ENCODE peak calls at places on chromosome 1, in nine cellular contexts. One of them, this sample, is unnamed.

GRCh38 chr1:51044834-51045233 is 57.2 kb upstream of the C1orf185 start:
- DNase-seq in lower leg skin: no peak
- DNase-seq in stimulated activated effector memory CD8-positive, alpha-beta T cell treated with anti-CD3 and anti-CD28 coated beads, Interleukin-12 subunit alpha, Interleukin-12 subunit beta, amount 100 ng/mL, for 72 hours: no peak
- DNase-seq in H54: no peak
- DNase-seq in NCI-H2081: peak; percentile 36
- DNase-seq in testis: no peak
- DNase-seq in AG04449: no peak
- DNase-seq in CD4-positive, alpha-beta T cell: no peak
- DNase-seq in hypothalamus: no peak
- DNase-seq in this sample: no peak

GRCh38 chr1:3360646-3361257 is 93.7 kb upstream of the ARHGEF16 start:
- DNase-seq in hypothalamus: no peak
- DNase-seq in NCI-H2081: no peak
- DNase-seq in lower leg skin: no peak
- DNase-seq in H54: no peak
- DNase-seq in AG04449: no peak
- DNase-seq in testis: no peak
- DNase-seq in CD4-positive, alpha-beta T cell: no peak
- DNase-seq in stimulated activated effector memory CD8-positive, alpha-beta T cell treated with anti-CD3 and anti-CD28 coated beads, Interleukin-12 subunit alpha, Interleukin-12 subunit beta, amount 100 ng/mL, for 72 hours: no peak
- DNase-seq in this sample: no peak

GRCh38 chr1:234585333-234586055 is 24.5 kb downstream of the IRF2BP2 start:
- DNase-seq in AG04449: no peak
- DNase-seq in NCI-H2081: no peak
- DNase-seq in lower leg skin: no peak
- DNase-seq in hypothalamus: no peak
- DNase-seq in H54: no peak
- DNase-seq in stimulated activated effector memory CD8-positive, alpha-beta T cell treated with anti-CD3 and anti-CD28 coated beads, Interleukin-12 subunit alpha, Interleukin-12 subunit beta, amount 100 ng/mL, for 72 hours: no peak
- DNase-seq in testis: no peak
- DNase-seq in CD4-positive, alpha-beta T cell: no peak
- DNase-seq in this sample: no peak

GRCh38 chr1:36778773-36779172 is 255.5 kb downstream of the GRIK3 start:
- DNase-seq in CD4-positive, alpha-beta T cell: no peak
- DNase-seq in lower leg skin: no peak
- DNase-seq in stimulated activated effector memory CD8-positive, alpha-beta T cell treated with anti-CD3 and anti-CD28 coated beads, Interleukin-12 subunit alpha, Interleukin-12 subunit beta, amount 100 ng/mL, for 72 hours: no peak
- DNase-seq in H54: no peak
- DNase-seq in hypothalamus: no peak
- DNase-seq in testis: no peak
- DNase-seq in NCI-H2081: peak; percentile 81
- DNase-seq in AG04449: no peak
- DNase-seq in this sample: no peak

GRCh38 chr1:232481091-232481490 is 148.8 kb downstream of the SIPA1L2 start:
- DNase-seq in lower leg skin: no peak
- DNase-seq in testis: no peak
- DNase-seq in AG04449: no peak
- DNase-seq in stimulated activated effector memory CD8-positive, alpha-beta T cell treated with anti-CD3 and anti-CD28 coated beads, Interleukin-12 subunit alpha, Interleukin-12 subunit beta, amount 100 ng/mL, for 72 hours: no peak
- DNase-seq in NCI-H2081: no peak
- DNase-seq in hypothalamus: no peak
- DNase-seq in H54: no peak
- DNase-seq in CD4-positive, alpha-beta T cell: no peak
- DNase-seq in this sample: no peak

GRCh38 chr1:34164510-34165381 is at the start of gene CSMD2:
- DNase-seq in testis: peak; percentile 44
- DNase-seq in lower leg skin: no peak
- DNase-seq in AG04449: no peak
- DNase-seq in hypothalamus: peak; percentile 41
- DNase-seq in H54: peak; percentile 75
- DNase-seq in NCI-H2081: peak; percentile 63
- DNase-seq in CD4-positive, alpha-beta T cell: no peak
- DNase-seq in stimulated activated effector memory CD8-positive, alpha-beta T cell treated with anti-CD3 and anti-CD28 coated beads, Interleukin-12 subunit alpha, Interleukin-12 subunit beta, amount 100 ng/mL, for 72 hours: no peak
- DNase-seq in this sample: no peak

GRCh38 chr1:163141556-163141955 is 61.2 kb downstream of the RGS5 start:
- DNase-seq in hypothalamus: no peak
- DNase-seq in testis: no peak
- DNase-seq in NCI-H2081: no peak
- DNase-seq in lower leg skin: no peak
- DNase-seq in H54: no peak
- DNase-seq in CD4-positive, alpha-beta T cell: no peak
- DNase-seq in AG04449: no peak
- DNase-seq in stimulated activated effector memory CD8-positive, alpha-beta T cell treated with anti-CD3 and anti-CD28 coated beads, Interleukin-12 subunit alpha, Interleukin-12 subunit beta, amount 100 ng/mL, for 72 hours: no peak
- DNase-seq in this sample: no peak

GRCh38 chr1:199029401-199029800 is 390.6 kb downstream of the PTPRC start:
- DNase-seq in AG04449: no peak
- DNase-seq in H54: no peak
- DNase-seq in hypothalamus: no peak
- DNase-seq in lower leg skin: no peak
- DNase-seq in stimulated activated effector memory CD8-positive, alpha-beta T cell treated with anti-CD3 and anti-CD28 coated beads, Interleukin-12 subunit alpha, Interleukin-12 subunit beta, amount 100 ng/mL, for 72 hours: no peak
- DNase-seq in testis: no peak
- DNase-seq in NCI-H2081: no peak
- DNase-seq in CD4-positive, alpha-beta T cell: no peak
- DNase-seq in this sample: no peak

GRCh38 chr1:81377406-81377805 is 423.3 kb upstream of the ADGRL2 start:
- DNase-seq in lower leg skin: no peak
- DNase-seq in NCI-H2081: peak; percentile 13
- DNase-seq in testis: no peak
- DNase-seq in CD4-positive, alpha-beta T cell: no peak
- DNase-seq in H54: no peak
- DNase-seq in hypothalamus: no peak
- DNase-seq in AG04449: no peak
- DNase-seq in stimulated activated effector memory CD8-positive, alpha-beta T cell treated with anti-CD3 and anti-CD28 coated beads, Interleukin-12 subunit alpha, Interleukin-12 subunit beta, amount 100 ng/mL, for 72 hours: no peak
- DNase-seq in this sample: no peak

GRCh38 chr1:14929547-14930223 is 223.9 kb upstream of the TMEM51 start:
- DNase-seq in testis: peak; percentile 69
- DNase-seq in lower leg skin: no peak
- DNase-seq in CD4-positive, alpha-beta T cell: no peak
- DNase-seq in AG04449: no peak
- DNase-seq in hypothalamus: no peak
- DNase-seq in H54: no peak
- DNase-seq in NCI-H2081: no peak
- DNase-seq in stimulated activated effector memory CD8-positive, alpha-beta T cell treated with anti-CD3 and anti-CD28 coated beads, Interleukin-12 subunit alpha, Interleukin-12 subunit beta, amount 100 ng/mL, for 72 hours: no peak
- DNase-seq in this sample: no peak

GRCh38 chr1:185595835-185596667 is 138.1 kb upstream of the HMCN1 start:
- DNase-seq in NCI-H2081: peak; percentile 57
- DNase-seq in hypothalamus: no peak
- DNase-seq in stimulated activated effector memory CD8-positive, alpha-beta T cell treated with anti-CD3 and anti-CD28 coated beads, Interleukin-12 subunit alpha, Interleukin-12 subunit beta, amount 100 ng/mL, for 72 hours: peak; percentile 68
- DNase-seq in H54: peak; percentile 18
- DNase-seq in lower leg skin: no peak
- DNase-seq in CD4-positive, alpha-beta T cell: peak; percentile 48
- DNase-seq in testis: peak; percentile 61
- DNase-seq in AG04449: no peak
- DNase-seq in this sample: no peak

GRCh38 chr1:148264374-148265276 is 112.5 kb upstream of the NBPF11 start:
- DNase-seq in testis: peak; percentile 22
- DNase-seq in lower leg skin: no peak
- DNase-seq in NCI-H2081: peak; percentile 6
- DNase-seq in H54: no peak
- DNase-seq in CD4-positive, alpha-beta T cell: no peak
- DNase-seq in stimulated activated effector memory CD8-positive, alpha-beta T cell treated with anti-CD3 and anti-CD28 coated beads, Interleukin-12 subunit alpha, Interleukin-12 subunit beta, amount 100 ng/mL, for 72 hours: peak; percentile 57
- DNase-seq in hypothalamus: no peak
- DNase-seq in AG04449: peak; percentile 31
- DNase-seq in this sample: no peak

This sample was measured in suprapubic skin.